ENCODE peak calls at places on chromosomes 7 and 10, in eight cellular contexts. H is fibroblast of pulmonary artery; X is HS-5; K is NCI-H2081; Q is heart right ventricle; J is GM18507; D is nephron progenitor cell; A is activated CD8-positive, alpha-beta T cell treated with anti-CD3 and anti-CD28 coated beads, Interleukin-2, amount 10 ng/mL, durations not matched to agents 7 days and 5 days. T is an unnamed sample.

GRCh38 chr7:157775021-157775559 is 438.3 kb downstream of the DNAJB6 start:
- DNase-seq in H (no peak), X (no peak), K (no peak), Q (no peak), J (no peak), D (no peak), A (no peak), T (no peak)

GRCh38 chr10:99609186-99609585 is 11.1 kb downstream of the SLC25A28 start:
- DNase-seq in H (no peak), X (no peak), K (no peak), Q (no peak), J (no peak), D (no peak), A (no peak), T (no peak)

GRCh38 chr7:94396606-94397005 is 1.9 kb downstream of the COL1A2 start:
- DNase-seq in H (peak), X (no peak), K (peak), Q (no peak), J (no peak), D (no peak), A (no peak), T (no peak)

GRCh38 chr10:131852161-131852822 is 48.5 kb upstream of the PPP2R2D start:
- DNase-seq in H (no peak), X (no peak), K (no peak), Q (no peak), J (no peak), D (no peak), A (no peak), T (no peak)

GRCh38 chr10:23530079-23530478 is 91.2 kb downstream of the OTUD1 start:
- DNase-seq in H (peak), X (no peak), K (no peak), Q (no peak), J (no peak), D (no peak), A (no peak), T (no peak)

GRCh38 chr7:50355817-50356178 is 51.3 kb downstream of the IKZF1 start:
- DNase-seq in H (no peak), X (no peak), K (no peak), Q (no peak), J (no peak), D (no peak), A (no peak), T (no peak)

GRCh38 chr10:71589617-71590551 is 129.7 kb downstream of the C10orf105 start:
- DNase-seq in H (no peak), X (no peak), K (no peak), Q (no peak), J (no peak), D (no peak), A (no peak), T (no peak)

GRCh38 chr7:102138676-102139075 is 148.0 kb upstream of the SH2B2 start:
- DNase-seq in H (no peak), X (no peak), K (no peak), Q (no peak), J (no peak), D (no peak), A (no peak), T (no peak)

GRCh38 chr7:156608176-156608478 is 32.4 kb upstream of the RNF32 start:
- DNase-seq in H (no peak), X (no peak), K (no peak), Q (no peak), J (no peak), D (no peak), A (no peak), T (no peak)

GRCh38 chr7:127758845-127759244 is 106.9 kb downstream of the SND1 start:
- DNase-seq in H (no peak), X (no peak), K (no peak), Q (no peak), J (no peak), D (no peak), A (no peak), T (no peak)

GRCh38 chr7:135645296-135645904 is 16.9 kb upstream of the STMP1 start:
- DNase-seq in H (peak), X (no peak), K (peak), Q (no peak), J (no peak), D (no peak), A (peak), T (no peak)

GRCh38 chr10:71333154-71333887 is 14.3 kb downstream of the SLC29A3 start:
- DNase-seq in H (no peak), X (no peak), K (no peak), Q (no peak), J (no peak), D (no peak), A (no peak), T (no peak)

GRCh38 chr7:152544481-152544927 is 108.7 kb upstream of the KMT2C start:
- DNase-seq in H (no peak), X (no peak), K (no peak), Q (no peak), J (no peak), D (no peak), A (no peak), T (no peak)

GRCh38 chr10:15478429-15478828 is 107.3 kb upstream of the FAM171A1 start:
- DNase-seq in H (no peak), X (no peak), K (no peak), Q (no peak), J (no peak), D (no peak), A (no peak), T (no peak)

GRCh38 chr10:113562693-113563092 is 9.8 kb downstream of the HABP2 start:
- DNase-seq in H (no peak), X (no peak), K (no peak), Q (no peak), J (no peak), D (no peak), A (no peak), T (no peak)

GRCh38 chr7:122884186-122884585 is 2.1 kb downstream of the CADPS2 start:
- DNase-seq in H (no peak), X (no peak), K (peak), Q (no peak), J (no peak), D (no peak), A (no peak), T (no peak)

GRCh38 chr10:14547826-14548225 is 217.1 kb upstream of the FRMD4A start:
- DNase-seq in H (no peak), X (no peak), K (no peak), Q (no peak), J (no peak), D (no peak), A (no peak), T (no peak)

GRCh38 chr7:68936501-68936900 is 661.8 kb upstream of the AUTS2 start:
- DNase-seq in H (no peak), X (no peak), K (no peak), Q (no peak), J (no peak), D (no peak), A (no peak), T (no peak)

GRCh38 chr7:25820432-25821040 is 331.5 kb upstream of the NFE2L3 start:
- DNase-seq in H (no peak), X (no peak), K (no peak), Q (no peak), J (no peak), D (no peak), A (no peak), T (no peak)

GRCh38 chr10:48627984-48628609 is 23.2 kb upstream of the ARHGAP22 start:
- DNase-seq in H (no peak), X (no peak), K (no peak), Q (no peak), J (no peak), D (no peak), A (no peak), T (no peak)

GRCh38 chr7:93921607-93922446 is at the start of gene GNG11:
- DNase-seq in H (peak), X (no peak), K (peak), Q (peak), J (peak), D (peak), A (peak), T (peak)

GRCh38 chr10:11875499-11876281 is 52.5 kb downstream of the PROSER2 start:
- DNase-seq in H (peak), X (peak), K (no peak), Q (peak), J (no peak), D (no peak), A (no peak), T (no peak)

GRCh38 chr7:63925626-63926460 is 72.8 kb upstream of the ZNF722 start:
- DNase-seq in H (peak), X (no peak), K (peak), Q (peak), J (no peak), D (no peak), A (peak), T (no peak)

GRCh38 chr7:88278881-88279280 is 27.8 kb downstream of the STEAP4 start:
- DNase-seq in H (peak), X (no peak), K (no peak), Q (no peak), J (no peak), D (no peak), A (no peak), T (no peak)

GRCh38 chr10:120891367-120891766 is 40.2 kb downstream of the WDR11 start:
- DNase-seq in H (peak), X (no peak), K (no peak), Q (no peak), J (no peak), D (no peak), A (no peak), T (no peak)

GRCh38 chr7:85823379-85823778 is 636.5 kb upstream of the SEMA3D start:
- DNase-seq in H (no peak), X (no peak), K (no peak), Q (no peak), J (no peak), D (no peak), A (no peak), T (no peak)

GRCh38 chr10:88989824-88990527 is 622 bp upstream of the FAS start:
- DNase-seq in H (peak), X (no peak), K (no peak), Q (no peak), J (no peak), D (no peak), A (no peak), T (no peak)

GRCh38 chr7:105277341-105277740 is 111.4 kb downstream of the SRPK2 start:
- DNase-seq in H (peak), X (no peak), K (no peak), Q (no peak), J (peak), D (no peak), A (no peak), T (no peak)